ENCODE peak calls at places on chromosomes 16 and 17, in five cellular contexts. S, O, U, N and J are unnamed samples.

GRCh38 chr17:16943032-16943352 is 28.9 kb downstream of the TNFRSF13B start:
- DNase-seq in O (no peak), N (no peak), U (no peak), S (no peak), J (no peak)

GRCh38 chr16:50916040-50916439 is 174.2 kb downstream of the CYLD start:
- DNase-seq in U (no peak), N (no peak), O (no peak), S (no peak), J (no peak)

GRCh38 chr17:40069751-40070643 is 7.2 kb downstream of the THRA start:
- DNase-seq in N (no peak), O (peak), U (no peak), S (peak), J (no peak)

GRCh38 chr16:21169249-21169981 is 10.9 kb downstream of the LDAF1 start:
- DNase-seq in N (no peak), O (no peak), U (no peak), S (no peak), J (no peak)

GRCh38 chr16:8712589-8713361 is 38.4 kb downstream of the ABAT start:
- DNase-seq in U (peak), O (no peak), N (no peak), S (peak), J (no peak)

GRCh38 chr17:19000531-19001011 is 4.0 kb downstream of the FAM83G start:
- DNase-seq in S (peak), O (peak), N (no peak), U (no peak), J (no peak)

GRCh38 chr16:12587170-12587569 is 216.5 kb downstream of the CPPED1 start:
- DNase-seq in N (no peak), U (no peak), O (no peak), S (no peak), J (no peak)

GRCh38 chr16:79801550-79802090 is 201.1 kb upstream of the MAF start:
- DNase-seq in S (no peak), N (no peak), U (no peak), O (no peak), J (no peak)

GRCh38 chr17:43528988-43529814 is 16.9 kb downstream of the ETV4 start:
- DNase-seq in O (no peak), N (no peak), S (no peak), U (no peak), J (no peak)

GRCh38 chr17:73196500-73196899 is 3.6 kb downstream of the COG1 start:
- DNase-seq in U (peak), N (no peak), O (no peak), S (no peak), J (no peak)

GRCh38 chr16:12904041-12904671 is 2.8 kb downstream of the SHISA9 start:
- DNase-seq in O (no peak), S (no peak), U (peak), N (no peak), J (no peak)

GRCh38 chr16:87789437-87790277 is 23.9 kb upstream of the KLHDC4 start:
- DNase-seq in U (no peak), S (no peak), N (peak), O (no peak), J (no peak)

GRCh38 chr16:67268136-67268579 is 11.2 kb upstream of the PLEKHG4 start:
- DNase-seq in U (no peak), O (peak), S (no peak), N (peak), J (no peak)

GRCh38 chr17:48589060-48589830 is 796 bp downstream of the HOXB3 start:
- DNase-seq in N (no peak), S (no peak), O (no peak), U (no peak), J (no peak)

GRCh38 chr17:52419256-52419655 is 260.7 kb upstream of the CA10 start:
- DNase-seq in N (peak), O (no peak), S (no peak), U (no peak), J (no peak)

GRCh38 chr17:50467855-50468119 is 893 bp downstream of the CHAD start:
- DNase-seq in U (no peak), S (no peak), N (no peak), O (no peak), J (no peak)

GRCh38 chr17:50469005-50469605 is 425 bp upstream of the CHAD start:
- DNase-seq in N (no peak), U (no peak), O (no peak), S (peak), J (no peak)

GRCh38 chr17:50469671-50470305 is 1.1 kb upstream of the CHAD start:
- DNase-seq in O (no peak), U (no peak), N (no peak), S (peak), J (no peak)

GRCh38 chr17:50467114-50467854 is 1.4 kb downstream of the CHAD start:
- DNase-seq in N (no peak), U (no peak), S (no peak), O (no peak), J (no peak)

DNA sequence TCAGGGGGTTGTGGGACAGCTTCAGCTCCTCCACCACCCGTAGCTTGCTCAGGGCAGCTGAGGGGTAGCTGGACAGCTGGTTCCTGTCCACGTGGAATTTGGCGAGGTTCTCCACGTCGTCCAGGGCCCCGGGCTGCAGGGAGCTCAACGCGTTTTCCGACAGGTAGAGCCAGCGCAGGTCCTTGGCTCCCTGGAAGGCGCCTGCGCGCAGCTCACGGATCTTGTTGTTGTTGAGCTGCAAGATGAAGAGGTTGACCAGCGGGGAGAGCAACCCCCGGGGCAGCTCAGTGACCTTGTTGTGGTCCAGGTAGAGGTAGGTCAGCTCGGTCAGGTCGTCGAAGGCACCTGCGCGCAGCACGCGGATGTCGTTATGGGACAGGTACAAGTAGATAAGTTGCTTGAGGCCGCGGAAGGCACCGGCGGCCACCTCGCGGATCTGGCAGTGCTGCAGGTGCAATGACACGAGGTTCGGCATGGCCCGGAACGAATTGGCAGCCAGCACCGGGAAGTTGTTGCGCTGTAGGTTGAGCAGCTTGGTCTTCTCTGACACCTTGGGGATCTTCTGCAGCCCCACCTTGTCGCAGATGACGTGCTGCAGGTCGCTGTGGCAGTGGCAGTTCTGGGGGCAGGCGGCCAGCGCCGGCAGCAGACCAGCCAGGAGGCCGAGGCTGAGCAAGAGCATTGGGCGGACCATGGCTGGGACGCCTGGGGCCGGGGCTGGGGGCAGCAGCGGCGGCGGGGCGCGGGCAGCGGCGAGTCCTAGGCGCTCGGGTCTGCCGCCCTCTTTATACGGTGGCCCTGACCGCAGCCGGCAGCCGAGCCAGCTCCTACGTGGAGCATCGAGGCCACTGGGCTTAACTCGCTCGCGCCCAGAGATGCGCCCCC is at the start of gene CHAD:
- DNase-seq in S (peak), N (no peak), O (peak), U (peak), J (no peak)
- TF ChIP-seq GABPA in S (no peak), N (no peak), O (no peak), U (no peak), J (no peak)

GRCh38 chr16:85239871-85240270 is 127.6 kb upstream of the CIBAR2 start:
- DNase-seq in N (no peak), U (no peak), S (no peak), O (no peak), J (no peak)

GRCh38 chr16:85237817-85238216 is 125.5 kb upstream of the CIBAR2 start:
- DNase-seq in N (no peak), U (no peak), S (no peak), O (no peak), J (no peak)

GRCh38 chr16:85235988-85236831 is 123.9 kb upstream of the CIBAR2 start:
- DNase-seq in S (no peak), O (no peak), U (no peak), N (no peak), J (no peak)

GRCh38 chr16:85239239-85239638 is 127.0 kb upstream of the CIBAR2 start:
- DNase-seq in N (no peak), U (no peak), S (no peak), O (no peak), J (no peak)

GRCh38 chr16:85238233-85238647 is 126.0 kb upstream of the CIBAR2 start:
- DNase-seq in O (no peak), S (peak), N (no peak), U (peak), J (no peak)
- TF ChIP-seq RAD21 in O (no peak), S (no peak), N (no peak), U (peak), J (no peak)

GRCh38 chr17:13792314-13792713 is 190.6 kb upstream of the HS3ST3A1 start:
- DNase-seq in U (no peak), N (no peak), O (no peak), S (no peak), J (no peak)
- TF ChIP-seq GABPA in U (no peak), N (no peak), O (no peak), S (no peak), J (no peak)

GRCh38 chr17:80678621-80679020 is 134.0 kb downstream of the RPTOR start:
- DNase-seq in S (no peak), U (no peak), N (no peak), O (no peak), J (no peak)
- TF ChIP-seq RAD21 in S (peak), U (no peak), N (no peak), O (peak), J (no peak)

GRCh38 chr16:77974883-77975282 is 47.5 kb upstream of the CLEC3A start:
- DNase-seq in O (no peak), S (no peak), U (peak), N (no peak), J (no peak)
- TF ChIP-seq GABPA in O (no peak), S (no peak), U (no peak), N (no peak), J (no peak)

GRCh38 chr17:15516150-15516549 is 47.1 kb downstream of the TVP23C start:
- DNase-seq in O (no peak), S (no peak), N (no peak), U (no peak), J (no peak)

GRCh38 chr17:15513058-15513858 is 45.8 kb upstream of the CDRT4 start:
- DNase-seq in O (no peak), U (no peak), N (no peak), S (no peak), J (no peak)

GRCh38 chr17:15512310-15512709 is 44.9 kb upstream of the CDRT4 start:
- DNase-seq in U (no peak), S (no peak), N (no peak), O (no peak), J (no peak)

GRCh38 chr17:15513859-15514446 is 46.5 kb upstream of the CDRT4 start:
- DNase-seq in U (no peak), N (no peak), S (no peak), O (no peak), J (no peak)

GRCh38 chr17:15514469-15514868 is 47.0 kb upstream of the CDRT4 start:
- DNase-seq in U (no peak), S (no peak), N (no peak), O (no peak), J (no peak)
- TF ChIP-seq RAD21 in U (no peak), S (no peak), N (no peak), O (no peak), J (no peak)